ENCODE peak calls at places on chromosome 4, in seven cellular contexts. O is mesendoderm, Q is IMR-90, H is neuronal stem cell, I is mesenchymal stem cell, S is H1, F is trophoblast cell. V is an unnamed sample.

GRCh38 chr4:79964020-79964714 is 108.9 kb downstream of the ANTXR2 start:
- DNase-seq in O (no peak), Q (no peak), H (peak), I (peak), S (no peak), F (no peak), V (no peak)

GRCh38 chr4:142901166-142901662 is 55.1 kb upstream of the INPP4B start:
- DNase-seq in O (no peak), Q (peak), H (no peak), I (peak), S (no peak), F (no peak), V (no peak)

GRCh38 chr4:81106150-81106549 is 75.6 kb downstream of the BMP3 start:
- DNase-seq in O (no peak), Q (no peak), H (no peak), I (no peak), S (no peak), F (no peak), V (no peak)

GRCh38 chr4:157674699-157675098 is 454.2 kb downstream of the GRIA2 start:
- DNase-seq in O (no peak), Q (no peak), H (no peak), I (no peak), S (no peak), F (no peak), V (no peak)

GRCh38 chr4:47239649-47240048 is 208.3 kb downstream of the GABRB1 start:
- DNase-seq in O (no peak), Q (no peak), H (no peak), I (no peak), S (no peak), F (no peak), V (no peak)

GRCh38 chr4:182022899-182023298 is 220.3 kb upstream of the TENM3 start:
- DNase-seq in O (no peak), Q (peak), H (no peak), I (no peak), S (no peak), F (no peak), V (no peak)

GRCh38 chr4:33722800-33723511 is 2521.4 kb downstream of the ARAP2 start:
- DNase-seq in O (no peak), Q (no peak), H (no peak), I (no peak), S (no peak), F (no peak), V (no peak)

GRCh38 chr4:47383829-47384427 is 79.6 kb downstream of the COMMD8 start:
- DNase-seq in O (peak), Q (peak), H (peak), I (peak), S (no peak), F (no peak), V (no peak)

GRCh38 chr4:156751486-156751885 is 220.1 kb downstream of the PDGFC start:
- DNase-seq in O (no peak), Q (peak), H (no peak), I (peak), S (no peak), F (no peak), V (no peak)

GRCh38 chr4:40998680-40999358 is 215.5 kb downstream of the APBB2 start:
- DNase-seq in O (peak), Q (peak), H (no peak), I (peak), S (no peak), F (no peak), V (no peak)

GRCh38 chr4:16894406-16894805 is 4.0 kb downstream of the LDB2 start:
- DNase-seq in O (peak), Q (peak), H (no peak), I (peak), S (no peak), F (no peak), V (no peak)

GRCh38 chr4:54371211-54371610 is 142.1 kb downstream of the PDGFRA start:
- DNase-seq in O (no peak), Q (no peak), H (no peak), I (peak), S (no peak), F (no peak), V (no peak)

GRCh38 chr4:84852081-84852480 is 114.4 kb downstream of the WDFY3 start:
- DNase-seq in O (no peak), Q (peak), H (no peak), I (no peak), S (no peak), F (no peak), V (no peak)

GRCh38 chr4:186487726-186488125 is 67.6 kb downstream of the MTNR1A start:
- DNase-seq in O (no peak), Q (no peak), H (no peak), I (no peak), S (no peak), F (no peak), V (no peak)

GRCh38 chr4:118738090-118738489 is 52.9 kb downstream of the METTL14 start:
- DNase-seq in O (no peak), Q (no peak), H (no peak), I (no peak), S (no peak), F (peak), V (no peak)

GRCh38 chr4:24856586-24856985 is 56.3 kb downstream of the CCDC149 start:
- DNase-seq in O (peak), Q (peak), H (no peak), I (peak), S (no peak), F (no peak), V (no peak)

GRCh38 chr4:53576676-53577372 is 14.5 kb downstream of the LNX1 start:
- DNase-seq in O (no peak), Q (peak), H (no peak), I (peak), S (no peak), F (no peak), V (no peak)

GRCh38 chr4:602559-602942 is 22.8 kb upstream of the PDE6B start:
- DNase-seq in O (peak), Q (no peak), H (peak), I (no peak), S (peak), F (peak), V (peak)

GRCh38 chr4:7769936-7770674 is 169.6 kb downstream of the AFAP1 start:
- DNase-seq in O (peak), Q (peak), H (peak), I (no peak), S (peak), F (no peak), V (no peak)

GRCh38 chr4:110310795-110311194 is 112.4 kb upstream of the ELOVL6 start:
- DNase-seq in O (no peak), Q (no peak), H (no peak), I (no peak), S (no peak), F (no peak), V (no peak)

GRCh38 chr4:18722748-18723191 is 701.2 kb upstream of the LCORL start:
- DNase-seq in O (peak), Q (no peak), H (peak), I (no peak), S (no peak), F (no peak), V (no peak)

GRCh38 chr4:150152764-150153163 is 74.5 kb downstream of the DCLK2 start:
- DNase-seq in O (no peak), Q (peak), H (no peak), I (no peak), S (no peak), F (no peak), V (no peak)

GRCh38 chr4:110361921-110362320 is 114.0 kb upstream of the ENPEP start:
- DNase-seq in O (peak), Q (no peak), H (no peak), I (peak), S (no peak), F (no peak), V (no peak)

GRCh38 chr4:73421708-73422457 is 14.1 kb upstream of the AFP start:
- DNase-seq in O (no peak), Q (no peak), H (no peak), I (no peak), S (no peak), F (no peak), V (no peak)

GRCh38 chr4:140256335-140256734 is 102.4 kb upstream of the MAML3 start:
- DNase-seq in O (peak), Q (peak), H (no peak), I (peak), S (no peak), F (peak), V (peak)

GRCh38 chr4:139184129-139184528 is 7.1 kb upstream of the ELF2 start:
- DNase-seq in O (no peak), Q (peak), H (no peak), I (peak), S (no peak), F (no peak), V (no peak)

GRCh38 chr4:86921608-86922252 is 13.1 kb upstream of the AFF1 start:
- DNase-seq in O (no peak), Q (no peak), H (no peak), I (no peak), S (no peak), F (peak), V (no peak)

GRCh38 chr4:126957555-126958440 is 675.0 kb upstream of the INTU start:
- DNase-seq in O (no peak), Q (peak), H (no peak), I (peak), S (no peak), F (no peak), V (no peak)

GRCh38 chr4:177450421-177451107 is 8.3 kb upstream of the AGA start:
- DNase-seq in O (no peak), Q (peak), H (no peak), I (peak), S (no peak), F (peak), V (no peak)

GRCh38 chr4:84497220-84497834 is 1.8 kb downstream of the NKX6-1 start:
- DNase-seq in O (no peak), Q (peak), H (no peak), I (peak), S (peak), F (no peak), V (peak)

GRCh38 chr4:145909773-145910172 is 28.9 kb downstream of the ZNF827 start:
- DNase-seq in O (peak), Q (no peak), H (no peak), I (no peak), S (peak), F (no peak), V (no peak)

GRCh38 chr4:6582889-6583504 is 8.0 kb downstream of the MAN2B2 start:
- DNase-seq in O (peak), Q (peak), H (no peak), I (peak), S (no peak), F (peak), V (no peak)

GRCh38 chr4:159227984-159228383 is 125.1 kb downstream of the RAPGEF2 start:
- DNase-seq in O (peak), Q (peak), H (peak), I (peak), S (no peak), F (peak), V (peak)

GRCh38 chr4:69813628-69814027 is 46.3 kb downstream of the SULT1E1 start:
- DNase-seq in O (no peak), Q (no peak), H (no peak), I (no peak), S (no peak), F (no peak), V (no peak)

GRCh38 chr4:141896687-141897086 is 260.3 kb downstream of the IL15 start:
- DNase-seq in O (no peak), Q (no peak), H (no peak), I (no peak), S (no peak), F (no peak), V (no peak)

GRCh38 chr4:148044889-148045352 is 313.0 kb downstream of the ARHGAP10 start:
- DNase-seq in O (no peak), Q (no peak), H (no peak), I (peak), S (no peak), F (no peak), V (no peak)

GRCh38 chr4:137075586-137075985 is 456.7 kb downstream of the PCDH18 start:
- DNase-seq in O (no peak), Q (no peak), H (no peak), I (no peak), S (no peak), F (no peak), V (no peak)

GRCh38 chr4:176805155-176805554 is 12.4 kb upstream of the VEGFC start:
- DNase-seq in O (no peak), Q (peak), H (no peak), I (peak), S (no peak), F (no peak), V (no peak)

DNA sequence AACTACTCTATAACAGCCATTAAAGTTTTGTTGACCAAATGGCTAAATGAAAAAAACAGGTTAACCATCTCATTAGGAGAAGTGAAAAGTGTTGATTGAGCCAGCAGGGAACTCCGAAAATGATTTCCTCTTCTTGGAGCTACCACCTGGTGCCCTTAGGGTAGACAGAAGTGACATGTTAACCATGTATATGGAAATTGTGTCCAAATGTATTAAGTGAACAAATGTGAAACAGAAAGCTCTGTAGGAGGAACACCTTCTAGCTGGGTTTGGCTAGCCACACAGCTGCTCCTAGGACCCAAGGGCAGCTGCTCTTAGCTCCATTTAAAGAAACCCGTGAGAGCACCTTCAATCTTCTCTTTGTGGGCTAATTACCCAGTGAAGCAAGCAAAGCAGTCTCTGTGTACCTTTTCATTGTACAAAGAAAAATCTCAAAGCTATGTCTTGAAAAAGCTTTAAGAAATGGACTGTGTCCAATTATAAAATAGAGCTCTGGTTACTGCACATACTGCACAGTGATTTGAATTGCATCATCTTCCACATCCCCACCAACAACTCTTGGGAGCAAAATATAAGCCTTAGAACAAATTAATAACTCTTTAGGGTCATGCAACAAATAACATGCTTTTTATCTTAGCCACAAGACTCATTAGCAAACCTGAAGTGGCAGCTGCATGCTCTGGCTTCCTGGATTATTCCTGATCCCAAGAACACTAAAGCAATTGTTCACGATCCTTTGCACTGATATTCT is 59.2 kb upstream of the PARM1 start:
- DNase-seq in O (peak), Q (no peak), H (no peak), I (peak), S (no peak), F (no peak), V (no peak)
- H3K4ac ChIP-seq in O (no peak), Q (no peak), H (no peak), I (no peak), S (no peak), F (no peak), V (no peak)

DNA sequence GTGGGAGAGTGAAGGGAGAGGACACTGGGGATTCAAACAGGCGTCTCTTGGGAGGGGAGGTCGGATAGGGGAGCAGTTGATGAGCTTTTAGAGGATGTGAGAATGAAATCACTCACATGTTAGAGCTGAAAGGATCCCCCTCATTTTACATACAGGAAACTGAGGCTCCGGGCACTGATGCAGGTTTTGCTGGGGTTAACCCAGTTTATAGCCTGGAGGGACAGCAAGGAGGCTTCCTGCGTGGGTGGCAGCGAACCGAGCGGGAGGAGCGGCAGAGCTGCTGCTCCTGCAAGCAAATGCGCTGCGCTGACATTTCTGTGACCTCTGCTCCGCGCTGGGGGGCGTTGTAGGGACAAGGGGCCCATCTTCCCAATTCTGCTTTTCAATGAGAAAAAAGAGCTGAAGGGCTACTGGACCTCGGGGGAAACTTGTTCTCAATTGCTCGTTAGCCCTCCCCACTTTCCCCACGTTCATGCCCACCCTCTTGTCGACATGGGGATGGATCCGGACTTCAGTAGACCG is 1.1 kb upstream of the NEUROG2 start:
- DNase-seq in O (peak), Q (no peak), H (peak), I (no peak), S (peak), F (no peak), V (peak)
- H3K4me2 ChIP-seq in O (peak), Q (no peak), H (peak), I (peak), S (peak), F (no peak), V (peak)

DNA sequence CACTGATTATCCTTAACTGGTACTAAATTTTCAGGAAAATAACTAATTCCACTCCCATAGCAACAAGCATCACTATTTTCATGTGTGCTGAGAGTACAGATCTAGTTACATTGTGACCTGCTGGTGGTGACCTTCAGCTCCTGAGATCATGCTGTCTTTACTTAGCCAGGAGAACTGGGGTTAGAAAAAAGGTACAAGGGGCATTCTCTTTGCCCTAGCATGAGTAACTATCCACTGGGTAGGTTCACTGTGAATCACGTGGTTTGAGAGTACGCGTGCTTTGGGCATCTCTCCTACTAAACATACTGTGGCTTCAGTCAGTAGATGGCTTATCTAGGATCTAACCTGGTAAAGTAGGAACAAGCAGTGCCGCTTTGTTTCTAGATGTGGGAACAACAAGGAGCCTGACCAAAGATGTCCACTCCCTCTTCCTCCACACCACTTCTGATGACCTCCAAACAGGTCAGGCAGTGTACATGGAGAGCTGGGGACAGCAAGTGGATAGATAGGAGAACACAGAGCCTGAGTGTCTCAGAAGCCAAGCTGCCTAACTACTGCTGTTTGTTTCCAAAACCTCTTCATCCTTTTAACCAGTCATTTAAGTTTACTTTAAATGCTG is 90.2 kb downstream of the CBR4 start:
- DNase-seq in O (no peak), Q (no peak), H (no peak), I (no peak), S (peak), F (no peak), V (no peak)
- H3K4ac ChIP-seq in O (no peak), Q (no peak), H (no peak), I (no peak), S (no peak), F (no peak), V (no peak)

GRCh38 chr4:88616275-88616996 is 24.2 kb downstream of the HERC3 start:
- DNase-seq in O (no peak), Q (peak), H (no peak), I (peak), S (no peak), F (peak), V (no peak)
- H3K4me2 ChIP-seq in O (no peak), Q (peak), H (no peak), I (no peak), S (no peak), F (no peak), V (no peak)

GRCh38 chr4:85883180-85883579 is 408.2 kb downstream of the ARHGAP24 start:
- DNase-seq in O (peak), Q (no peak), H (no peak), I (no peak), S (no peak), F (no peak), V (no peak)

GRCh38 chr4:85884251-85884650 is 409.3 kb downstream of the ARHGAP24 start:
- DNase-seq in O (peak), Q (no peak), H (peak), I (no peak), S (no peak), F (no peak), V (no peak)

GRCh38 chr4:85873566-85873965 is 398.6 kb downstream of the ARHGAP24 start:
- DNase-seq in O (no peak), Q (no peak), H (no peak), I (no peak), S (no peak), F (no peak), V (no peak)

DNA sequence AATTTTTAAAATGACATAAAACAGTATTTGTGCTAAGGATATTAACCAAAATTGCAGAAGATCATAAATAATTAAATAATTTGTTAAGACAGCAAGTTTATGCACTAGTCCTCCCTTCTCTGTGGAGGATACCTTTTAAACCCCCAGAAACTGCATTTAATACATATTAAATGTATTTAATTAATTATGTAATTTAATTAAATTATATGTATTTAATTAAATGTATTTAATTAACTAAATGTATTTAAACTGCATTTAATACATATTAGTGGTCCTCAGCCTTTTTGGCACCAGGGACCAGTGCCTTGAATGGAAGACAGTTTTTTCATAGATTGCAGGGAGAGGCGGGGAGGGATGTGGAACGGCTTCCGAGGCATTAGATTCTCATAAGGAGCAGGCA is 404.6 kb downstream of the ARHGAP24 start:
- DNase-seq in O (no peak), Q (no peak), H (no peak), I (no peak), S (no peak), F (no peak), V (no peak)
- H3K4ac ChIP-seq in O (no peak), Q (no peak), H (no peak), I (no peak), S (no peak), F (no peak), V (no peak)

GRCh38 chr4:154082760-154083530 is 294.1 kb upstream of the SFRP2 start:
- DNase-seq in O (peak), Q (no peak), H (peak), I (peak), S (peak), F (no peak), V (peak)

GRCh38 chr4:154081391-154081790 is 292.5 kb upstream of the SFRP2 start:
- DNase-seq in O (no peak), Q (no peak), H (no peak), I (no peak), S (no peak), F (no peak), V (no peak)

GRCh38 chr4:154086247-154086646 is 297.4 kb upstream of the SFRP2 start:
- DNase-seq in O (peak), Q (no peak), H (no peak), I (peak), S (no peak), F (no peak), V (no peak)

GRCh38 chr4:154088741-154089140 is 299.9 kb upstream of the SFRP2 start:
- DNase-seq in O (no peak), Q (no peak), H (no peak), I (peak), S (no peak), F (no peak), V (no peak)

GRCh38 chr4:154084864-154085263 is 296.0 kb upstream of the SFRP2 start:
- DNase-seq in O (no peak), Q (no peak), H (no peak), I (peak), S (no peak), F (peak), V (no peak)
- H3K4me2 ChIP-seq in O (no peak), Q (no peak), H (no peak), I (no peak), S (no peak), F (no peak), V (no peak)